ENCODE peak calls at places on chromosomes 7 and 10, in eight cellular contexts. F is tibial nerve, S is cardiac fibroblast, X is coronary artery, M is choroid plexus epithelial cell, Z is tibial artery, K is A549, P is body of pancreas. T is an unnamed sample.

GRCh38 chr10:84076047-84076388 is 63.3 kb upstream of the GHITM start:
- DNase-seq in F (no peak), S (peak), X (no peak), M (peak), Z (no peak), K (no peak), P (no peak), T (peak)

GRCh38 chr7:23333671-23334246 is 34.6 kb downstream of the MALSU1 start:
- DNase-seq in F (peak), S (peak), X (no peak), M (peak), Z (peak), K (peak), P (no peak), T (peak)

GRCh38 chr10:35838080-35838479 is 196.0 kb upstream of the FZD8 start:
- DNase-seq in F (no peak), S (no peak), X (no peak), M (no peak), Z (no peak), K (no peak), P (no peak), T (no peak)

GRCh38 chr7:73521636-73522080 is 435 bp downstream of the BAZ1B start:
- DNase-seq in F (no peak), S (no peak), X (peak), M (peak), Z (peak), K (no peak), P (no peak), T (peak)

GRCh38 chr10:63573068-63573697 is 52.0 kb downstream of the REEP3 start:
- DNase-seq in F (no peak), S (peak), X (no peak), M (peak), Z (no peak), K (no peak), P (no peak), T (no peak)

GRCh38 chr7:22200238-22200637 is 156.7 kb downstream of the RAPGEF5 start:
- DNase-seq in F (no peak), S (no peak), X (no peak), M (no peak), Z (no peak), K (no peak), P (no peak), T (no peak)

GRCh38 chr7:40698214-40698920 is 563.6 kb downstream of the SUGCT start:
- DNase-seq in F (no peak), S (no peak), X (no peak), M (no peak), Z (no peak), K (no peak), P (no peak), T (peak)

GRCh38 chr10:59360605-59361515 is 1.5 kb downstream of the FAM13C start:
- DNase-seq in F (no peak), S (peak), X (no peak), M (no peak), Z (no peak), K (no peak), P (no peak), T (no peak)

GRCh38 chr10:78165617-78166016 is 132.0 kb downstream of the RPS24 start:
- DNase-seq in F (no peak), S (no peak), X (no peak), M (no peak), Z (no peak), K (peak), P (no peak), T (no peak)

GRCh38 chr7:42232275-42232674 is 4.7 kb downstream of the GLI3 start:
- DNase-seq in F (no peak), S (peak), X (no peak), M (no peak), Z (peak), K (no peak), P (no peak), T (peak)

GRCh38 chr7:35035511-35035921 is 1.8 kb downstream of the DPY19L1 start:
- DNase-seq in F (no peak), S (peak), X (no peak), M (peak), Z (no peak), K (peak), P (no peak), T (peak)

GRCh38 chr7:28739826-28740225 is 218.3 kb downstream of the TRIL start:
- DNase-seq in F (no peak), S (no peak), X (no peak), M (no peak), Z (no peak), K (no peak), P (no peak), T (peak)

GRCh38 chr10:61869772-61870520 is 31.6 kb upstream of the ARID5B start:
- DNase-seq in F (no peak), S (peak), X (no peak), M (peak), Z (no peak), K (no peak), P (no peak), T (peak)

GRCh38 chr10:100793055-100793454 is 47.7 kb downstream of the PAX2 start:
- DNase-seq in F (no peak), S (no peak), X (no peak), M (no peak), Z (no peak), K (no peak), P (no peak), T (no peak)

GRCh38 chr10:43044444-43045245 is 32.2 kb upstream of the RET start:
- DNase-seq in F (no peak), S (no peak), X (peak), M (no peak), Z (no peak), K (no peak), P (peak), T (no peak)

GRCh38 chr7:780056-780455 is 52.2 kb upstream of the SUN1 start:
- DNase-seq in F (no peak), S (no peak), X (no peak), M (no peak), Z (no peak), K (no peak), P (no peak), T (no peak)

GRCh38 chr10:31263903-31264302 is 55.1 kb upstream of the ZEB1 start:
- DNase-seq in F (no peak), S (no peak), X (no peak), M (peak), Z (no peak), K (no peak), P (no peak), T (peak)

GRCh38 chr10:88881922-88882645 is 2.0 kb downstream of the STAMBPL1 start:
- DNase-seq in F (no peak), S (no peak), X (no peak), M (no peak), Z (no peak), K (no peak), P (no peak), T (no peak)

GRCh38 chr10:16521311-16522016 is at the start of gene C1QL3:
- DNase-seq in F (no peak), S (peak), X (no peak), M (peak), Z (no peak), K (no peak), P (no peak), T (no peak)

GRCh38 chr10:36504752-36505151 is 620.6 kb upstream of the ANKRD30A start:
- DNase-seq in F (no peak), S (peak), X (no peak), M (peak), Z (no peak), K (no peak), P (no peak), T (peak)

GRCh38 chr10:52400564-52400963 is 86.5 kb downstream of the DKK1 start:
- DNase-seq in F (no peak), S (peak), X (no peak), M (peak), Z (no peak), K (peak), P (no peak), T (no peak)
- H3K4me3 ChIP-seq in F (no peak), S (no peak), X (no peak), M (no peak), Z (no peak), K (no peak), P (no peak), T (no peak)

GRCh38 chr7:24847754-24848153 is 90.5 kb upstream of the GSDME start:
- DNase-seq in F (no peak), S (no peak), X (no peak), M (no peak), Z (no peak), K (no peak), P (no peak), T (no peak)

GRCh38 chr7:24842449-24843241 is 85.4 kb upstream of the GSDME start:
- DNase-seq in F (no peak), S (no peak), X (no peak), M (peak), Z (no peak), K (no peak), P (no peak), T (no peak)

GRCh38 chr7:24843821-24844449 is 86.7 kb upstream of the GSDME start:
- DNase-seq in F (no peak), S (no peak), X (no peak), M (no peak), Z (no peak), K (no peak), P (no peak), T (no peak)

GRCh38 chr7:24840543-24840942 is 83.3 kb upstream of the GSDME start:
- DNase-seq in F (no peak), S (no peak), X (no peak), M (no peak), Z (no peak), K (no peak), P (no peak), T (no peak)

GRCh38 chr7:24842029-24842428 is 84.8 kb upstream of the GSDME start:
- DNase-seq in F (no peak), S (no peak), X (no peak), M (no peak), Z (no peak), K (no peak), P (no peak), T (no peak)
- TF ChIP-seq CTCF in F (no peak), S (no peak), X (no peak), M (no peak), Z (no peak), K (no peak), P (no peak), T (no peak)

DNA sequence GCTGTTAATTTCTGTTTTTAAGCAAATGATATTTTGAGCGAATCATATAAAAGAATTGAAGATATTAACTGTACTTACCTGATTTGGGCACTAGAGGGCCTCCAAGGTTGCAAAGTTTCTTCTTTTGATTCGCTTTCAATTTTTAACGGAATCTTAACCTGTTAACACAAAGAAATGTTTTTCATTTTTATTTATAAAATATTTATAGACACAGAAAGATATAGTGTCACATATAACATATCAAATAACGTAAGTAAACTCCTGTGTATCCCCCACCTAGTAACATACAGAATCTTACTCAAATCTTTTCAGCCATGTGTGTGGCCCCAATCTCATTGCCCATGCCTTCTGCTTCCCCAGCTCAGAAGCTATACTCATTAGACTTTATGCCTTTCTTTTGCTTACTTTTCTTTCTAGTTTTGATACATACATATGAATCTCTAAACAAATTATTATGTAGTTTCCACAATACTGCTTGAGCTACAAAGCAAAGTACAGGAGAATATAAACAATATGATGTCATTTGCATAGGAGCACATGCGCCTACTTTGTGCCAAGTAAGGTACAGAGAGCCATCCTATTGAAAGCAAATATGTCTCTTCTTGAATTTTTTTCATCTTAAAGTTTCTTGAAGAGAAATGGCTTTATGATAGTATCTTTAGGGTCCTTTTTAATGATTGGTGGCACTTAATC is 49.5 kb upstream of the ZPBP start:
- DNase-seq in F (no peak), S (peak), X (no peak), M (peak), Z (no peak), K (peak), P (no peak), T (peak)
- H3K4me3 ChIP-seq in F (no peak), S (no peak), X (no peak), M (no peak), Z (no peak), K (no peak), P (no peak), T (no peak)

GRCh38 chr7:85324145-85324799 is 137.4 kb upstream of the SEMA3D start:
- DNase-seq in F (no peak), S (no peak), X (no peak), M (no peak), Z (no peak), K (no peak), P (no peak), T (peak)
- TF ChIP-seq CTCF in F (no peak), S (no peak), X (no peak), M (no peak), Z (no peak), K (no peak), P (no peak), T (no peak)

GRCh38 chr10:125162181-125162906 is 2.0 kb upstream of the CTBP2 start:
- DNase-seq in F (no peak), S (no peak), X (peak), M (no peak), Z (peak), K (no peak), P (no peak), T (no peak)
- H3K4me3 ChIP-seq in F (peak), S (peak), X (peak), M (peak), Z (peak), K (peak), P (no peak), T (peak)

DNA sequence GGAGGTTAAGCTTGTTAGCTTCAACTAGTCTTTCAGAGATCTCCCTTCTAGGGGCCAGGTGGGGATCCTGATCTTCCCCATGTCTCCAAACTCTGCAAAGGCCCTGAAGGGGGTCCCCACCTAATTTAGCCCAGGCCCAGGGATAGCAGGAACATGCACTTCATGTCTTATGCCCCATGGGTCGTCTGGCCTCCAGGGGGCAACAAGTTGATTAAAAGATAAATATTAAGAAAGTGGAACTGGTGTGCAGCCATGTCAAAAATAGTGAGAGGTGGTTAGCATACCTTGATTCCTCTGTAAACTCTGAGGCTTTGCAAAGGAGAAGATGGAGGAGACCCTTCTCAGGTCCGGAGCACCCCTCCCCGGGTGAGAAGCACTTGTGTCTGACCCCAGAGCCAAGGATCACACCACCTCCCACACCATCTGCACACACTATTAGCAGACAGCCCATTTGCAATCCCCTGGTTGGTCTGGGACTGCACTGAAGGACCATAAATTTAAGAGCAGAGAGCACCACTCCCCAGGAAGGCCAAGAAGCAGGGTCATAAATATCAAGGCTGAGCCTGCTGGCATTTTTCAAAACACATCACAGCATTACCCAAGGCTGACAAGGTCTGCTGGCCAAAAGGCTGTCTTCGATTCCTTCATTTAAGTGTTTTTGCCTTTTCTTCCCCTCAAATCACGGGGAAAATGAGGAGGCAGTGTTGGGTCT is 44.2 kb upstream of the LRRC18 start:
- DNase-seq in F (no peak), S (no peak), X (no peak), M (no peak), Z (no peak), K (no peak), P (no peak), T (no peak)
- TF ChIP-seq CTCF in F (no peak), S (no peak), X (no peak), M (peak), Z (no peak), K (no peak), P (no peak), T (no peak)

DNA sequence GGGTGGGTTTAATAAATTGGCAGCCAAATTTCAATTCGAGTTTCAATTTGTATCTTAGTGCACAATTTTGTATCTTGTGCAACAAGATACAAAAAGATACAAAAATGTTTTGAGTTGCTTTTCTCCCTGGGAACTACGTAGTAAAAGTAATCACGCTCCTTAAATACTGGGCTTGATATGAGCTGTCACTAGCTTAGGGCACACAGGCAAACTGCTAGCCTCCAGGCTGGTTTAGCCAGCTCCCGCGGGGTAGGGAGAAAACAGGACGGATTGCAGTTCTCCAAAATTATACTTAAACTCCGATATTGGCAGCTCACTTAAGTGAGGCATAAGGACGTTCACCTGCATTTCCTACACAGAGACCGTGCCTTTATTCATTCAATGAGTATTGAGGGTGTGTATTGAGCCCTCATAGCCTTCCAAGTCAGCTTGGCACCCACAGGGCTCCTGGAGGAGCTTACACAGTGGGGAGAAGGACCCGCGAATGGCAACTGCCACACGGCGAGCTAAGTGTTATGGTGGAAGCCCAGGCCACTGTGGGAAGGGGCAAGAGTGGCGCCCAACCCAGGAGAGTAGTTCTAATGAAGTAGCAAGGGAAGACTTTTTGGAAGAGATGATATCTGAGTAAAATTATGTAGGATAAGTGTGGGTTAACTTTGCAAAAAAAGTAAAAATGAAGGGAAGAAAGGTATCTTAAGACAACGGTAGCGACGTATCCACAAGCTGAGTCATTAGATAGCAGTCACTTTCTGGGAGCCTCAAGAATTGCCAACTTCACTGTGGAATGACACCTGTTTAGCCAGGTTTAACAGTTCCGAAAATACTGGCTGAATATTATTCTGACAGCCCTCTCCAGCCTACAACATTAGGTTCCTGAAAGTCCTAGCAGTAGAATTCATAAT is 1.6 kb upstream of the EPC1 start:
- DNase-seq in F (no peak), S (no peak), X (no peak), M (no peak), Z (no peak), K (no peak), P (no peak), T (no peak)
- H3K4me3 ChIP-seq in F (peak), S (no peak), X (peak), M (no peak), Z (peak), K (peak), P (no peak), T (no peak)

DNA sequence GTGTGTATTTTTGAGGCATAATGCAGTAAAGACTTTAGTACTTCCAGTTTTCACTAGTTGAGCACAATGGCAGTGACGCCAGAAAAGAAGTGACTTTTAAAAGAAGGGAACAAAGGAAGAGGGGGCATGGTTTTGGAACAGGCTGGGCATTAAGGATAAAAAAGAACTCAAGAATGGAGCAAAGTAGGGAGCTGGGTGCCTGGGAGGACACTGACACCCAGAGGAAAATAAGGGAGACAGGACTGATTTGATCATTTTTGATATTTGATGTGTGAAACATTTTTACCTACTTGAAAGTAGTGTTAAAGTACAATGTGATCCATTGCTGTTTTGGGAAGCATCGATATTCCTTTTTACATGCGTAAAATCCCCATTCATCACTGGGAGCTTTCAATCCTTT is 85.4 kb downstream of the ADAM12 start:
- DNase-seq in F (no peak), S (peak), X (no peak), M (peak), Z (no peak), K (peak), P (no peak), T (peak)
- TF ChIP-seq CTCF in F (no peak), S (peak), X (no peak), M (peak), Z (peak), K (peak), P (peak), T (peak)

T was measured in bronchial epithelial cell.